ENCODE peak calls at places on chromosomes 13 and 19, in five cellular contexts. One of them, this sample, is unnamed.

GRCh38 chr19:52170863-52171320 is 529 bp downstream of the ZNF836 start:
- DNase-seq in fibroblast of the aortic adventitia: no peak
- DNase-seq in GM12864: no peak
- DNase-seq in ovary: peak; percentile 53
- DNase-seq in CD4-positive, alpha-beta T cell: no peak
- DNase-seq in this sample: peak; percentile 52

GRCh38 chr13:93361703-93362102 is 135.1 kb downstream of the GPC6 start:
- DNase-seq in fibroblast of the aortic adventitia: no peak
- DNase-seq in GM12864: no peak
- DNase-seq in ovary: no peak
- DNase-seq in CD4-positive, alpha-beta T cell: no peak
- DNase-seq in this sample: no peak

GRCh38 chr13:107209811-107210210 is 641.9 kb upstream of the ARGLU1 start:
- DNase-seq in fibroblast of the aortic adventitia: peak; percentile 44
- DNase-seq in GM12864: no peak
- DNase-seq in ovary: no peak
- DNase-seq in CD4-positive, alpha-beta T cell: no peak
- DNase-seq in this sample: no peak

GRCh38 chr13:41179593-41180250 is 14.6 kb downstream of the KBTBD7 start:
- DNase-seq in fibroblast of the aortic adventitia: peak; percentile 53
- DNase-seq in GM12864: no peak
- DNase-seq in ovary: no peak
- DNase-seq in CD4-positive, alpha-beta T cell: no peak
- DNase-seq in this sample: no peak

GRCh38 chr19:45076029-45076850 is at the start of gene ZNF296:
- DNase-seq in fibroblast of the aortic adventitia: peak; percentile 21
- DNase-seq in GM12864: no peak
- DNase-seq in ovary: no peak
- DNase-seq in CD4-positive, alpha-beta T cell: peak; percentile 72
- DNase-seq in this sample: peak; percentile 77

GRCh38 chr13:101140936-101141335 is 275.4 kb downstream of the NALCN start:
- DNase-seq in fibroblast of the aortic adventitia: no peak
- DNase-seq in GM12864: no peak
- DNase-seq in ovary: no peak
- DNase-seq in CD4-positive, alpha-beta T cell: no peak
- DNase-seq in this sample: no peak

GRCh38 chr13:20053891-20054290 is 95.4 kb downstream of the ZMYM2 start:
- DNase-seq in fibroblast of the aortic adventitia: no peak
- DNase-seq in GM12864: no peak
- DNase-seq in ovary: no peak
- DNase-seq in CD4-positive, alpha-beta T cell: no peak
- DNase-seq in this sample: no peak

GRCh38 chr19:42360787-42361544 is 29.1 kb downstream of the CNFN start:
- DNase-seq in fibroblast of the aortic adventitia: peak; percentile 76
- DNase-seq in GM12864: no peak
- DNase-seq in ovary: no peak
- DNase-seq in CD4-positive, alpha-beta T cell: no peak
- DNase-seq in this sample: peak; percentile 29

GRCh38 chr13:26558074-26558805 is 757 bp downstream of the WASF3 start:
- DNase-seq in fibroblast of the aortic adventitia: peak; percentile 23
- DNase-seq in GM12864: no peak
- DNase-seq in ovary: peak; percentile 42
- DNase-seq in CD4-positive, alpha-beta T cell: no peak
- DNase-seq in this sample: peak; percentile 46

GRCh38 chr19:39194832-39195542 is 1.8 kb upstream of the NCCRP1 start:
- DNase-seq in fibroblast of the aortic adventitia: no peak
- DNase-seq in GM12864: no peak
- DNase-seq in ovary: no peak
- DNase-seq in CD4-positive, alpha-beta T cell: no peak
- DNase-seq in this sample: no peak

GRCh38 chr13:33953203-33953602 is 135.3 kb downstream of the RFC3 start:
- DNase-seq in fibroblast of the aortic adventitia: peak; percentile 88
- DNase-seq in GM12864: no peak
- DNase-seq in ovary: no peak
- DNase-seq in CD4-positive, alpha-beta T cell: no peak
- DNase-seq in this sample: no peak

GRCh38 chr19:1064661-1065605 is 2.0 kb upstream of the ARHGAP45 start:
- DNase-seq in fibroblast of the aortic adventitia: peak; percentile 65
- DNase-seq in GM12864: no peak
- DNase-seq in ovary: no peak
- DNase-seq in CD4-positive, alpha-beta T cell: peak; percentile 70
- DNase-seq in this sample: peak; percentile 86

GRCh38 chr19:49911381-49912145 is 14.9 kb upstream of the IL4I1 start:
- DNase-seq in fibroblast of the aortic adventitia: no peak
- DNase-seq in GM12864: no peak
- DNase-seq in ovary: no peak
- DNase-seq in CD4-positive, alpha-beta T cell: no peak
- DNase-seq in this sample: no peak

GRCh38 chr19:2560369-2560768 is 84.4 kb downstream of the GADD45B start:
- DNase-seq in fibroblast of the aortic adventitia: no peak
- DNase-seq in GM12864: no peak
- DNase-seq in ovary: no peak
- DNase-seq in CD4-positive, alpha-beta T cell: no peak
- DNase-seq in this sample: no peak

GRCh38 chr13:20136781-20137703 is 23.8 kb downstream of the GJA3 start:
- DNase-seq in fibroblast of the aortic adventitia: no peak
- DNase-seq in GM12864: no peak
- DNase-seq in ovary: no peak
- DNase-seq in CD4-positive, alpha-beta T cell: peak; percentile 19
- DNase-seq in this sample: peak; percentile 54

GRCh38 chr19:13817018-13817614 is 21.9 kb downstream of the ZSWIM4 start:
- DNase-seq in fibroblast of the aortic adventitia: no peak
- DNase-seq in GM12864: no peak
- DNase-seq in ovary: no peak
- DNase-seq in CD4-positive, alpha-beta T cell: no peak
- DNase-seq in this sample: peak; percentile 69

GRCh38 chr19:6239871-6240676 is 39.7 kb downstream of the MLLT1 start:
- DNase-seq in fibroblast of the aortic adventitia: no peak
- DNase-seq in GM12864: no peak
- DNase-seq in ovary: no peak
- DNase-seq in CD4-positive, alpha-beta T cell: no peak
- DNase-seq in this sample: peak; percentile 54

GRCh38 chr13:31069808-31070544 is 91.7 kb downstream of the HSPH1 start:
- DNase-seq in fibroblast of the aortic adventitia: no peak
- DNase-seq in GM12864: no peak
- DNase-seq in ovary: no peak
- DNase-seq in CD4-positive, alpha-beta T cell: no peak
- DNase-seq in this sample: no peak

GRCh38 chr13:36965767-36966166 is 33.4 kb downstream of the ALG5 start:
- DNase-seq in fibroblast of the aortic adventitia: peak; percentile 68
- DNase-seq in GM12864: no peak
- DNase-seq in ovary: no peak
- DNase-seq in CD4-positive, alpha-beta T cell: no peak
- DNase-seq in this sample: no peak

GRCh38 chr13:25981060-25981459 is 70.8 kb downstream of the SHISA2 start:
- DNase-seq in fibroblast of the aortic adventitia: no peak
- DNase-seq in GM12864: no peak
- DNase-seq in ovary: no peak
- DNase-seq in CD4-positive, alpha-beta T cell: no peak
- DNase-seq in this sample: no peak

GRCh38 chr13:83943530-83944279 is 61.4 kb upstream of the SLITRK1 start:
- DNase-seq in fibroblast of the aortic adventitia: no peak
- DNase-seq in GM12864: no peak
- DNase-seq in ovary: no peak
- DNase-seq in CD4-positive, alpha-beta T cell: no peak
- DNase-seq in this sample: no peak

GRCh38 chr19:4014541-4015491 is 7.3 kb downstream of the PIAS4 start:
- DNase-seq in fibroblast of the aortic adventitia: no peak
- DNase-seq in GM12864: no peak
- DNase-seq in ovary: no peak
- DNase-seq in CD4-positive, alpha-beta T cell: peak; percentile 15
- DNase-seq in this sample: peak; percentile 62

DNA sequence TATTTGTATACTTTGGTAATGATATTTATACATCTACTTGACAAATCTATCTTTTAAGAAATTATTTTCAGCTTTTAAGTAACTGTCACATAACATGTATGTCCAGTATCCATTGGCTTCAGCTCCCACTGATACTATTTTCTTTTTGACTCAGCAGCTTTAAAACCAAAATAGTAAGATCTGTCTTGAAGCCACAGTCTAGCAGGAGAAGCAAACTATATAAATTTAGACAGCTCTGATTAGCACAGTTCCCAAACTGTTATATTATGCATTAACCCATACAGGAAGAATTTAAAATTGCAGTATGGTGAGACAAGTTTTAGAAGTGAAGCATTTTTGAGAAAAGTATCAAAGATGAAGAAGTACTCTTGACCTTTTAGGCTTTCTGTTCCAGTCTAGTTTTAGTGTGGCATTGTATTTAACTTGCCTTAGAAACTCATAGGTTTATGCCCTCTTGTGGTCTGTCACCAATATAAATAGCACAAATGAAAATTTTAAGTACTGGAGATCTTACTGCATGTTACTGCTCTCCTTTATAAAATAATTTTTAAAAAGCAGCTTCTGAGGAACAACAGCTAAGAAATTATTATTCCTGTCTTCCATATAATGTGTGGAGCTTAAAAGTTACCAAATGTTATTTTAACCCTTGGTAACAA is 24.7 kb downstream of the URI1 start:
- DNase-seq in fibroblast of the aortic adventitia: peak; percentile 56
- DNase-seq in GM12864: no peak
- DNase-seq in ovary: no peak
- DNase-seq in CD4-positive, alpha-beta T cell: no peak
- DNase-seq in this sample: no peak
- TF ChIP-seq CTCF in fibroblast of the aortic adventitia: peak; percentile 42
- TF ChIP-seq CTCF in GM12864: peak; percentile 38
- TF ChIP-seq CTCF in ovary: no peak
- TF ChIP-seq CTCF in CD4-positive, alpha-beta T cell: peak; percentile 14
- TF ChIP-seq CTCF in this sample: no peak

DNA sequence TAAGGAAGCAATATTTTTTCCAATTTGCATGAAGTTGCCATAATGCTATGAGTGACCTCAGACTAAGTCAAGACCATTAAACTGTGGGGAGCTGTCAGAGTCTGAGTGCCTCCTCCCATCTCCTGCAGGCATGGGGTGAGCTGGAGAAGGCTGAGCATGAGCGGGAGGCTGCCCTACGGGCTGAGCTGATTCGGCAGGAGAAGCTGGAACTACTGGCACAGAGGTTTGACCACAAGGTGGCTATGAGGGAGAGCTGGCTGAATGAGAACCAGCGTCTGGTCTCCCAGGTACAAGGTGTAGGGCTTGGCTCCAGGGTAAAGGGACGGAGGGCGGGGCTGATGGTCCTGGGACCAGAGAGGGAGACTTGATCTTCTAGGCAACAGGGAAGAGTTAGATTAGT is 35.8 kb downstream of the SPTBN4 start:
- DNase-seq in fibroblast of the aortic adventitia: no peak
- DNase-seq in GM12864: no peak
- DNase-seq in ovary: no peak
- DNase-seq in CD4-positive, alpha-beta T cell: no peak
- DNase-seq in this sample: no peak
- TF ChIP-seq CTCF in fibroblast of the aortic adventitia: no peak
- TF ChIP-seq CTCF in GM12864: peak; percentile 21
- TF ChIP-seq CTCF in ovary: no peak
- TF ChIP-seq CTCF in CD4-positive, alpha-beta T cell: no peak
- TF ChIP-seq CTCF in this sample: no peak

DNA sequence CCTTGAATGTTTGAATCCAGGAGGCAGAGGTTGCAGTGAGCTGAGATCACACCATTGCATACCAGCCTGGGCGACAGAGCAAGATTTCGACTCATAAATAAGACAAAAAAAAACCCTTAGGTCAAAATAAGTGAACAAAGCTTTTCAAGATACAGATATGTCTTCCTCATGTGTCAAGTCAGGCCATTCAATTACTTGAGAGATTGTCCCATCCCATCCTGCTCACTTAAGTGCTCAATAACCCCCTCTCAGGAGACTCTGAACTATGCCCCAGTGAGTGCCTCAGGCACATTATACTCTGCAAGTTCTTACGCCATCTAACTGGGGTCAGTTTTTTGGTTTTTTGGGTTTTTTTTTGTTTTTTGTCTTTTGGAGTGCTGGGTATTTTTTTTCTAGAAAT is 2.6 kb downstream of the ZNF91 start:
- DNase-seq in fibroblast of the aortic adventitia: no peak
- DNase-seq in GM12864: no peak
- DNase-seq in ovary: no peak
- DNase-seq in CD4-positive, alpha-beta T cell: no peak
- DNase-seq in this sample: no peak
- TF ChIP-seq CTCF in fibroblast of the aortic adventitia: no peak
- TF ChIP-seq CTCF in GM12864: no peak
- TF ChIP-seq CTCF in ovary: no peak
- TF ChIP-seq CTCF in CD4-positive, alpha-beta T cell: no peak
- TF ChIP-seq CTCF in this sample: no peak

GRCh38 chr19:53511933-53512374 is 26.0 kb upstream of the ZNF331 start:
- DNase-seq in fibroblast of the aortic adventitia: peak; percentile 57
- DNase-seq in GM12864: no peak
- DNase-seq in ovary: peak; percentile 52
- DNase-seq in CD4-positive, alpha-beta T cell: peak; percentile 41
- DNase-seq in this sample: peak; percentile 62
- TF ChIP-seq CTCF in fibroblast of the aortic adventitia: peak; percentile 61
- TF ChIP-seq CTCF in GM12864: peak; percentile 52
- TF ChIP-seq CTCF in ovary: peak; percentile 54
- TF ChIP-seq CTCF in CD4-positive, alpha-beta T cell: peak; percentile 68
- TF ChIP-seq CTCF in this sample: peak; percentile 69

GRCh38 chr19:34559045-34559444 is 77.5 kb downstream of the WTIP start:
- DNase-seq in fibroblast of the aortic adventitia: no peak
- DNase-seq in GM12864: no peak
- DNase-seq in ovary: no peak
- DNase-seq in CD4-positive, alpha-beta T cell: no peak
- DNase-seq in this sample: no peak

GRCh38 chr19:34556500-34556899 is 74.9 kb downstream of the WTIP start:
- DNase-seq in fibroblast of the aortic adventitia: peak; percentile 63
- DNase-seq in GM12864: no peak
- DNase-seq in ovary: no peak
- DNase-seq in CD4-positive, alpha-beta T cell: no peak
- DNase-seq in this sample: peak; percentile 25

GRCh38 chr19:34560229-34560628 is 78.7 kb downstream of the WTIP start:
- DNase-seq in fibroblast of the aortic adventitia: no peak
- DNase-seq in GM12864: no peak
- DNase-seq in ovary: no peak
- DNase-seq in CD4-positive, alpha-beta T cell: no peak
- DNase-seq in this sample: no peak

GRCh38 chr19:34549833-34550232 is 68.3 kb downstream of the WTIP start:
- DNase-seq in fibroblast of the aortic adventitia: no peak
- DNase-seq in GM12864: no peak
- DNase-seq in ovary: no peak
- DNase-seq in CD4-positive, alpha-beta T cell: no peak
- DNase-seq in this sample: no peak

DNA sequence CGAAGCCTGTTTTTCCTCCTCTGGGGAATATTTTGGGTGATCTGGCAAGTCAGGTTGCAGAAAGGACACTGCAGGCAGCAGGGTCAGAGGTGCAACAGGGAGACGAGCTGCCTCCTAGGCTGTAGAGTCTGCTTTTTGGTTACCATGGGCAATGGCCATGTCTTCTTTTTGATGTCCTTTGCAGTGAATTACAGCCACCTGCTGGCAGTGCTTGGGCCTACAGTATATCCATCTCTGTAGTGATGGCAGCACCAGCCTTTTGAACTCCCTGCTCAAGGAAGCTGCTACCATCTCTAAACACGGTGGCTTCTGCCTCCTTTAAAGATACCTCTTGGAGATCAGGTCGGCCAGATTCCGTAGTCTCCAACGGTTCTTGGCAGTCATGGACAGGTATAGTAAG is 73.9 kb downstream of the WTIP start:
- DNase-seq in fibroblast of the aortic adventitia: peak; percentile 2
- DNase-seq in GM12864: no peak
- DNase-seq in ovary: no peak
- DNase-seq in CD4-positive, alpha-beta T cell: no peak
- DNase-seq in this sample: no peak
- TF ChIP-seq CTCF in fibroblast of the aortic adventitia: peak; percentile 22
- TF ChIP-seq CTCF in GM12864: peak; percentile 37
- TF ChIP-seq CTCF in ovary: no peak
- TF ChIP-seq CTCF in CD4-positive, alpha-beta T cell: no peak
- TF ChIP-seq CTCF in this sample: no peak